ENCODE peak calls at places on chromosome 1, in ten cellular contexts. L, T, U, I, Z, V, A, M, W and X are unnamed samples.

GRCh38 chr1:222225171-222225570 is 322.7 kb downstream of the HHIPL2 start:
- DNase-seq in L (no peak), T (no peak), U (no peak), I (no peak), Z (no peak), V (no peak), A (no peak), M (no peak), W (no peak), X (no peak)

GRCh38 chr1:215188302-215188950 is 105.9 kb downstream of the KCNK2 start:
- DNase-seq in L (no peak), T (no peak), U (no peak), I (no peak), Z (no peak), V (no peak), A (no peak), M (peak; percentile 40), W (no peak), X (no peak)

GRCh38 chr1:87794788-87795614 is 466.3 kb downstream of the LMO4 start:
- DNase-seq in L (no peak), T (no peak), U (no peak), I (no peak), Z (no peak), V (peak; percentile 45), A (no peak), M (peak; percentile 71), W (no peak), X (no peak)

GRCh38 chr1:1359668-1360468 is 1.5 kb upstream of the MXRA8 start:
- DNase-seq in L (no peak), T (peak; percentile 21), U (no peak), I (no peak), Z (peak; percentile 63), V (no peak), A (no peak), M (no peak), W (peak; percentile 79), X (peak; percentile 71)

GRCh38 chr1:54253480-54253879 is 53.5 kb downstream of the MRPL37 start:
- DNase-seq in L (no peak), T (no peak), U (no peak), I (no peak), Z (peak; percentile 47), V (peak; percentile 61), A (no peak), M (peak; percentile 93), W (no peak), X (peak; percentile 76)

GRCh38 chr1:210681158-210681557 is 352.5 kb downstream of the HHAT start:
- DNase-seq in L (no peak), T (no peak), U (no peak), I (no peak), Z (no peak), V (no peak), A (no peak), M (peak; percentile 26), W (no peak), X (no peak)

GRCh38 chr1:167805041-167805556 is 83.3 kb downstream of the MPZL1 start:
- DNase-seq in L (no peak), T (no peak), U (no peak), I (no peak), Z (no peak), V (no peak), A (no peak), M (no peak), W (no peak), X (no peak)

GRCh38 chr1:159054427-159054826 is 22.1 kb downstream of the AIM2 start:
- DNase-seq in L (no peak), T (no peak), U (no peak), I (no peak), Z (no peak), V (no peak), A (no peak), M (peak; percentile 25), W (no peak), X (no peak)

GRCh38 chr1:153775432-153776311 is 465 bp downstream of the SLC27A3 start:
- DNase-seq in L (peak; percentile 67), T (peak; percentile 68), U (peak; percentile 48), I (peak; percentile 94), Z (peak; percentile 34), V (no peak), A (peak; percentile 56), M (peak; percentile 81), W (peak; percentile 71), X (peak; percentile 19)

GRCh38 chr1:183093821-183094287 is 70.6 kb downstream of the LAMC1 start:
- DNase-seq in L (no peak), T (no peak), U (no peak), I (no peak), Z (no peak), V (no peak), A (no peak), M (peak; percentile 90), W (no peak), X (no peak)

GRCh38 chr1:155034318-155035208 is 939 bp downstream of the DCST1 start:
- DNase-seq in L (no peak), T (no peak), U (no peak), I (no peak), Z (no peak), V (no peak), A (no peak), M (no peak), W (no peak), X (no peak)

GRCh38 chr1:30760596-30761311 is 3.2 kb upstream of the LAPTM5 start:
- DNase-seq in L (no peak), T (no peak), U (peak; percentile 12), I (no peak), Z (no peak), V (no peak), A (no peak), M (no peak), W (no peak), X (no peak)

GRCh38 chr1:247352175-247352574 is 20.5 kb upstream of the ZNF496 start:
- DNase-seq in L (no peak), T (no peak), U (no peak), I (no peak), Z (no peak), V (no peak), A (no peak), M (peak; percentile 55), W (no peak), X (no peak)

GRCh38 chr1:228314658-228315483 is 91.8 kb downstream of the TRIM11 start:
- DNase-seq in L (no peak), T (peak; percentile 14), U (no peak), I (no peak), Z (no peak), V (no peak), A (no peak), M (no peak), W (peak; percentile 79), X (no peak)

GRCh38 chr1:172401907-172402306 is 18.6 kb upstream of the C1orf105 start:
- DNase-seq in L (peak; percentile 11), T (no peak), U (no peak), I (no peak), Z (no peak), V (no peak), A (no peak), M (peak; percentile 25), W (no peak), X (no peak)

GRCh38 chr1:102970496-102971078 is 137.7 kb downstream of the COL11A1 start:
- DNase-seq in L (peak; percentile 42), T (no peak), U (no peak), I (peak; percentile 9), Z (peak; percentile 52), V (peak; percentile 39), A (no peak), M (peak; percentile 68), W (no peak), X (peak; percentile 59)

GRCh38 chr1:67683306-67683705 is 1.7 kb upstream of the GADD45A start:
- DNase-seq in L (no peak), T (no peak), U (no peak), I (no peak), Z (no peak), V (no peak), A (no peak), M (peak; percentile 85), W (no peak), X (no peak)

GRCh38 chr1:177780096-177780700 is 189.7 kb downstream of the SEC16B start:
- DNase-seq in L (peak; percentile 47), T (no peak), U (no peak), I (peak; percentile 89), Z (peak; percentile 43), V (peak; percentile 7), A (no peak), M (peak; percentile 70), W (no peak), X (peak; percentile 80)

GRCh38 chr1:200038645-200038986 is 11.1 kb downstream of the NR5A2 start:
- DNase-seq in L (no peak), T (no peak), U (no peak), I (no peak), Z (no peak), V (no peak), A (no peak), M (no peak), W (no peak), X (no peak)

GRCh38 chr1:8462298-8462946 is 144.5 kb downstream of the SLC45A1 start:
- DNase-seq in L (no peak), T (no peak), U (no peak), I (no peak), Z (no peak), V (no peak), A (no peak), M (no peak), W (no peak), X (no peak)

GRCh38 chr1:202365092-202365815 is 16.8 kb downstream of the PPP1R12B start:
- DNase-seq in L (no peak), T (no peak), U (no peak), I (no peak), Z (no peak), V (no peak), A (no peak), M (peak; percentile 58), W (no peak), X (no peak)

GRCh38 chr1:24874611-24875225 is 55.4 kb downstream of the RUNX3 start:
- DNase-seq in L (no peak), T (no peak), U (no peak), I (no peak), Z (no peak), V (no peak), A (no peak), M (peak; percentile 29), W (no peak), X (no peak)

GRCh38 chr1:212959266-212960220 is 9.2 kb downstream of the VASH2 start:
- DNase-seq in L (no peak), T (no peak), U (no peak), I (no peak), Z (no peak), V (no peak), A (no peak), M (no peak), W (no peak), X (no peak)

GRCh38 chr1:5835179-5835562 is 157.1 kb downstream of the NPHP4 start:
- DNase-seq in L (no peak), T (no peak), U (no peak), I (no peak), Z (no peak), V (no peak), A (no peak), M (no peak), W (no peak), X (no peak)

GRCh38 chr1:52454111-52454510 is 49.7 kb downstream of the PRPF38A start:
- DNase-seq in L (no peak), T (no peak), U (no peak), I (no peak), Z (no peak), V (no peak), A (no peak), M (no peak), W (no peak), X (no peak)

GRCh38 chr1:196779093-196779492 is 4.5 kb downstream of the CFHR3 start:
- DNase-seq in L (no peak), T (no peak), U (no peak), I (no peak), Z (no peak), V (no peak), A (no peak), M (no peak), W (no peak), X (no peak)

GRCh38 chr1:220786057-220786336 is 716 bp upstream of the MTARC1 start:
- DNase-seq in L (no peak), T (no peak), U (no peak), I (no peak), Z (no peak), V (no peak), A (no peak), M (no peak), W (no peak), X (no peak)

GRCh38 chr1:29959356-29959755 is 723.0 kb downstream of the PTPRU start:
- DNase-seq in L (no peak), T (no peak), U (no peak), I (no peak), Z (no peak), V (no peak), A (no peak), M (no peak), W (no peak), X (no peak)